ENCODE peak calls at places on chromosomes 16 and 17, in ten cellular contexts. S is tibial artery; M is testis; L is CD4-positive, alpha-beta memory T cell; F is sigmoid colon; T is breast epithelium; H is thyroid gland; W is A549; Z is GM23248; G is gastrocnemius medialis. U is an unnamed sample.

GRCh38 chr16:27230562-27230991 is 27.3 kb downstream of the KDM8 start:
- DNase-seq in S (no peak), M (no peak), L (peak), F (no peak), T (no peak), H (no peak), W (no peak), Z (no peak), G (no peak), U (no peak)

GRCh38 chr17:12574525-12574924 is 91.2 kb upstream of the MYOCD start:
- DNase-seq in S (no peak), M (no peak), L (no peak), F (no peak), T (no peak), H (no peak), W (no peak), Z (no peak), G (no peak), U (no peak)

GRCh38 chr16:1678500-1679098 is 520 bp downstream of the JPT2 start:
- DNase-seq in S (peak), M (peak), L (peak), F (no peak), T (peak), H (peak), W (peak), Z (peak), G (peak), U (peak)

GRCh38 chr17:13544292-13544691 is 57.4 kb downstream of the HS3ST3A1 start:
- DNase-seq in S (no peak), M (peak), L (no peak), F (peak), T (no peak), H (no peak), W (no peak), Z (peak), G (no peak), U (peak)

GRCh38 chr17:19544366-19544765 is 10.7 kb downstream of the SLC47A1 start:
- DNase-seq in S (no peak), M (no peak), L (no peak), F (no peak), T (no peak), H (no peak), W (no peak), Z (no peak), G (no peak), U (no peak)

GRCh38 chr17:39591958-39592954 is 15.5 kb downstream of the NEUROD2 start:
- DNase-seq in S (no peak), M (peak), L (no peak), F (no peak), T (no peak), H (peak), W (no peak), Z (peak), G (no peak), U (peak)

GRCh38 chr17:38893612-38894011 is 23.8 kb downstream of the LASP1 start:
- DNase-seq in S (no peak), M (no peak), L (no peak), F (no peak), T (no peak), H (no peak), W (no peak), Z (peak), G (no peak), U (no peak)

GRCh38 chr16:2149630-2150417 is 1.4 kb downstream of the RAB26 start:
- DNase-seq in S (no peak), M (no peak), L (no peak), F (no peak), T (no peak), H (no peak), W (peak), Z (no peak), G (no peak), U (no peak)

GRCh38 chr17:3759597-3760216 is 36.0 kb downstream of the HASPIN start:
- DNase-seq in S (no peak), M (no peak), L (no peak), F (no peak), T (no peak), H (no peak), W (no peak), Z (no peak), G (no peak), U (no peak)

GRCh38 chr16:81733295-81733694 is 45.8 kb upstream of the PLCG2 start:
- DNase-seq in S (no peak), M (no peak), L (no peak), F (no peak), T (no peak), H (no peak), W (no peak), Z (no peak), G (no peak), U (no peak)

GRCh38 chr16:1749152-1750117 is 21.9 kb downstream of the NME3 start:
- DNase-seq in S (no peak), M (no peak), L (no peak), F (no peak), T (no peak), H (no peak), W (no peak), Z (peak), G (no peak), U (no peak)

GRCh38 chr16:87003414-87003755 is 313.8 kb downstream of the C16orf95 start:
- DNase-seq in S (no peak), M (no peak), L (no peak), F (peak), T (no peak), H (no peak), W (no peak), Z (peak), G (no peak), U (no peak)

GRCh38 chr17:39863918-39864746 is at the start of gene IKZF3:
- DNase-seq in S (peak), M (peak), L (peak), F (no peak), T (peak), H (peak), W (peak), Z (peak), G (no peak), U (peak)

GRCh38 chr16:30786936-30787612 is at the start of gene ZNF629:
- DNase-seq in S (peak), M (peak), L (no peak), F (peak), T (peak), H (peak), W (peak), Z (peak), G (no peak), U (peak)

GRCh38 chr16:54318941-54319340 is 32.4 kb upstream of the IRX3 start:
- DNase-seq in S (no peak), M (no peak), L (no peak), F (peak), T (no peak), H (no peak), W (no peak), Z (peak), G (no peak), U (no peak)

GRCh38 chr17:55301521-55302406 is 37.0 kb downstream of the HLF start:
- DNase-seq in S (no peak), M (peak), L (no peak), F (no peak), T (no peak), H (peak), W (no peak), Z (peak), G (no peak), U (no peak)

GRCh38 chr17:42675984-42676423 is 790 bp downstream of the PLEKHH3 start:
- DNase-seq in S (peak), M (peak), L (no peak), F (peak), T (peak), H (peak), W (peak), Z (peak), G (no peak), U (no peak)

GRCh38 chr16:80580109-80580832 is 39.5 kb downstream of the DYNLRB2 start:
- DNase-seq in S (no peak), M (no peak), L (peak), F (no peak), T (no peak), H (no peak), W (no peak), Z (peak), G (no peak), U (no peak)

GRCh38 chr17:885971-886571 is 93.5 kb downstream of the NXN start:
- DNase-seq in S (peak), M (peak), L (no peak), F (peak), T (no peak), H (no peak), W (no peak), Z (no peak), G (peak), U (no peak)

GRCh38 chr17:81322271-81323082 is 27.4 kb upstream of the SLC38A10 start:
- DNase-seq in S (no peak), M (peak), L (peak), F (no peak), T (no peak), H (peak), W (peak), Z (peak), G (no peak), U (no peak)

GRCh38 chr16:30928390-30928789 is 5.0 kb downstream of the FBXL19 start:
- DNase-seq in S (no peak), M (no peak), L (no peak), F (no peak), T (no peak), H (no peak), W (no peak), Z (no peak), G (no peak), U (no peak)

GRCh38 chr17:56616239-56616638 is 22.7 kb downstream of the NOG start:
- DNase-seq in S (no peak), M (no peak), L (no peak), F (no peak), T (no peak), H (no peak), W (no peak), Z (no peak), G (no peak), U (no peak)

GRCh38 chr17:42675348-42675983 is 1.3 kb downstream of the PLEKHH3 start:
- DNase-seq in S (peak), M (no peak), L (no peak), F (no peak), T (no peak), H (peak), W (no peak), Z (no peak), G (no peak), U (no peak)

GRCh38 chr16:24966599-24966998 is 48.6 kb downstream of the ARHGAP17 start:
- DNase-seq in S (no peak), M (no peak), L (no peak), F (no peak), T (no peak), H (no peak), W (no peak), Z (no peak), G (no peak), U (no peak)

GRCh38 chr17:40241435-40241834 is 22.3 kb downstream of the WIPF2 start:
- DNase-seq in S (no peak), M (no peak), L (no peak), F (no peak), T (no peak), H (no peak), W (no peak), Z (peak), G (no peak), U (no peak)

GRCh38 chr17:77002103-77003045 is 134.2 kb downstream of the MGAT5B start:
- DNase-seq in S (no peak), M (no peak), L (no peak), F (no peak), T (no peak), H (no peak), W (peak), Z (peak), G (no peak), U (no peak)

GRCh38 chr16:67822511-67822910 is 15.8 kb downstream of the TSNAXIP1 start:
- DNase-seq in S (no peak), M (no peak), L (no peak), F (no peak), T (no peak), H (no peak), W (no peak), Z (peak), G (no peak), U (no peak)

GRCh38 chr17:17091276-17091675 is 49.0 kb downstream of the MPRIP start:
- DNase-seq in S (no peak), M (no peak), L (no peak), F (no peak), T (no peak), H (no peak), W (no peak), Z (no peak), G (no peak), U (no peak)

GRCh38 chr17:17096438-17097178 is 54.4 kb downstream of the MPRIP start:
- DNase-seq in S (peak), M (peak), L (no peak), F (no peak), T (no peak), H (no peak), W (no peak), Z (peak), G (peak), U (no peak)

GRCh38 chr17:17090642-17091103 is 48.4 kb downstream of the MPRIP start:
- DNase-seq in S (no peak), M (no peak), L (no peak), F (peak), T (no peak), H (no peak), W (no peak), Z (no peak), G (no peak), U (peak)

GRCh38 chr17:17091856-17092756 is 49.8 kb downstream of the MPRIP start:
- DNase-seq in S (no peak), M (no peak), L (no peak), F (no peak), T (no peak), H (no peak), W (no peak), Z (no peak), G (no peak), U (no peak)

DNA sequence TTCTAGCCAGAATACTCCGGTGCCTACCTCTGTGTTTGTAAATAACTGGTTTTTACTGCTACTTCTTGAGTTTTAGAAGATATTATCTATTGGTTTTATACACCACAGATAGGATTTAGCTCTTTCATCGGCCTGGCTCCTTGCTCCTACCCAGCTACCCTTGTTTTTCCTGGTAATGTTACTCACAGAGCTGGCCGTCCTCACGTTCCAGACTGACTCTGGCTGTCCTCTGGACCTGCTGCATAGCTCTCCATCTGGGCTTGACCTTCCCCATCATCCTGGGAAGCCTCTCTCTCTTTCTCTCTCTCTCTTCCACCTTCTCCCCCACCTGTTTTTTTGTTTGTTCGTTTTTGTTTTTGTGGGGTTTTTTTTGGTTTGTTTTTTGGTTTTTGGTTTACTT is 51.5 kb downstream of the MPRIP start:
- DNase-seq in S (no peak), M (no peak), L (no peak), F (no peak), T (no peak), H (no peak), W (no peak), Z (peak), G (no peak), U (no peak)
- H3K27ac ChIP-seq in S (peak), M (peak), L (no peak), F (no peak), T (no peak), H (no peak), W (peak), Z (no peak), G (peak), U (no peak)

DNA sequence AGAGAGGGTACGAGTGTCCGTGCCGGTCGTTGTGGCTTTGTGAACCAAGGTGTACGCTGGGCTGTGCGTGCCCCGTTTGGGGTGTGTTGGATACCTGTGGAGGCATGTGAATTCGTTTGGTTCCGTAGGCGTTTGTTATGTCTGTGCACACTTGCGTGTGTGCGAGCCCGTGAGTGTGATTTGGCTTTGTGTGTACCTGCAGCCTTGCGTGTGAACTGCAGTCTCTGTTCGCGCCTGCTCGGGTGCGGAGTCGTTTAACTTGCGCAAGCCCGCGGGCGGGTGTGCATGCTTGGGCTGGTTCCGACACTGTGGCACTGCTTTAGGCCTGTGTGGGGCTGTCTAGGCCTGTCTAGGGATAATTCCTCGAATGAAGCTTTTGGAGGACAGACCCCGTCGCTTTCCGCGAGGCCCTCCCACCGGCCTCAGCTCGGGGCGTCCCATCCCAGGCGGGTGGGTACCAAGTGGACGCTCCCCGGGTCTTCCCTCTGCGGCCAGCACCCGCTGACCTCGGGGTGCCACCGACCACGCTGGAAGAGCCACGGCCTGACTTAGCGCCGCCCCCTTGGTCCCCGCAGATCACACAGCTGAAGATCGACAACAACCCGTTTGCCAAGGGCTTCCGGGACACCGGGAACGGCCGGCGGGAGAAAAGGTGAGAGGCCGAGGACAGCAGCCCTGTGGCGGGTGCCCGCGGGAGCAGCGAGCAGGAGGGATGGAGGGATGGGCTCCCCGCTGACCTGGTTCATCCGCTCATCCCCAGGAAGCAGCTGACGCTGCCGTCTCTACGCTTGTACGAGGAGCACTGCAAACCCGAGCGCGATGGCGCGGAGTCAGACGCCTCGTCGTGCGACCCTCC is 4.4 kb downstream of the TBX2 start:
- DNase-seq in S (peak), M (no peak), L (no peak), F (peak), T (no peak), H (no peak), W (no peak), Z (no peak), G (no peak), U (no peak)
- H3K27ac ChIP-seq in S (peak), M (peak), L (no peak), F (no peak), T (peak), H (peak), W (no peak), Z (no peak), G (peak), U (peak)

DNA sequence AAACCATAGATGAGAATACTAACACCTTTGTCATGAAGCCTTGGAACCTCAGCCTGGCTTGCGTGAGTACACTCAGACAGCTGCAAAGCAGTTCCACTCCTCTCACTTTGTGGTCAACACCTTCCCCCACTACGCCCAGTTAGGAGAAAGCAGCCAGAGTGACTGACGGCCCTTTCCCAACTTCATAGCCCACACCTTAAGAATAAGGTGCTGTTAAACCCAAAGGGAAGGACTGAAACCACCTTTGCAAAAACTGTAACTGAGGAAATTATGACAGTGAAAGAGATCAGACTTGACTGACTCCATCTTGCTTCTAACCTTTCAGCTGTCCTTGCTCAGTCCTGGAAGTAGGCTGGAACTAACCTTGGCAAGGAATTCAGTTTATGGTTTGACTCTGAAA is 13.7 kb downstream of the N4BP1 start:
- DNase-seq in S (no peak), M (no peak), L (no peak), F (no peak), T (no peak), H (no peak), W (no peak), Z (no peak), G (no peak), U (no peak)
- H3K27ac ChIP-seq in S (no peak), M (no peak), L (no peak), F (no peak), T (no peak), H (no peak), W (no peak), Z (no peak), G (no peak), U (no peak)

GRCh38 chr16:23318639-23319038 is 16.5 kb downstream of the SCNN1B start:
- DNase-seq in S (peak), M (no peak), L (no peak), F (no peak), T (no peak), H (peak), W (no peak), Z (no peak), G (no peak), U (peak)

GRCh38 chr16:23316634-23317265 is 14.6 kb downstream of the SCNN1B start:
- DNase-seq in S (no peak), M (no peak), L (no peak), F (no peak), T (no peak), H (no peak), W (no peak), Z (no peak), G (no peak), U (no peak)

GRCh38 chr16:23317751-23318150 is 15.6 kb downstream of the SCNN1B start:
- DNase-seq in S (peak), M (no peak), L (no peak), F (no peak), T (no peak), H (no peak), W (no peak), Z (no peak), G (no peak), U (no peak)

GRCh38 chr16:23316232-23316631 is 14.1 kb downstream of the SCNN1B start:
- DNase-seq in S (no peak), M (no peak), L (no peak), F (no peak), T (no peak), H (no peak), W (no peak), Z (no peak), G (no peak), U (no peak)

DNA sequence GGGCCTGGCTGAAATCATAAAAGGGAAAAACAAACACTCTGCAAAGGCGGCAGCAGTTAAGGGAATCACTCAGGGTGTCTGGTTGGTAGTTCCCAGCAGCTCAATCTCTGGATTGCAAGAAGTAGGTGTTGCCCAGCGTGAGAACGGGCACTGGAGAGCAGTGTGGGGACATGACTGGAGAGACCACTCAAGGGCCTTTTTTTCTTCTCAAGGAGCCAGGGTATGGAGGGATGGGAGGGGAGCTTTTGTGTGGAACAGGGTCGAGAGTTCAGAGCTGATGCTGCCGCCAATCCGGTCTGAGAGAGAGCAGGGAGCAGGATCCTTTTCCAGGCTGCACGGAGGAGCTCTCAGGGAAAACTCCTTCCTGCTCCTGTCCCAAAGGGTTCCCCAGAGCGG is 15.2 kb downstream of the SCNN1B start:
- DNase-seq in S (peak), M (no peak), L (no peak), F (peak), T (no peak), H (peak), W (no peak), Z (no peak), G (no peak), U (peak)
- H3K27ac ChIP-seq in S (no peak), M (no peak), L (no peak), F (peak), T (peak), H (no peak), W (no peak), Z (no peak), G (no peak), U (peak)